ENCODE peak calls at places on chromosomes 13 and 19, in four cellular contexts. K, J, D and U are unnamed samples.

GRCh38 chr13:30121666-30122065 is 185.7 kb downstream of the KATNAL1 start:
- DNase-seq in D (no peak), K (no peak), J (no peak), U (no peak)

GRCh38 chr13:103795892-103796478 is 729.8 kb upstream of the SLC10A2 start:
- DNase-seq in D (no peak), J (no peak), K (no peak), U (no peak)

GRCh38 chr13:114105351-114106225 is 26.8 kb downstream of the RASA3 start:
- DNase-seq in J (no peak), K (peak; percentile 82), D (no peak), U (no peak)

GRCh38 chr13:27170221-27170520 is 1.4 kb downstream of the USP12 start:
- DNase-seq in D (no peak), K (peak; percentile 83), J (no peak), U (no peak)

GRCh38 chr13:113612626-113613025 is 28.1 kb downstream of the TFDP1 start:
- DNase-seq in J (no peak), D (no peak), K (no peak), U (no peak)

GRCh38 chr13:97429681-97430081 is 4.3 kb upstream of the RAP2A start:
- DNase-seq in K (no peak), D (no peak), J (no peak), U (no peak)

GRCh38 chr13:48975926-48976676 is 389 bp downstream of the FNDC3A start:
- DNase-seq in D (peak; percentile 79), K (peak; percentile 89), J (peak; percentile 63), U (peak; percentile 89)

GRCh38 chr13:42895781-42896180 is 96.3 kb downstream of the EPSTI1 start:
- DNase-seq in J (no peak), K (no peak), D (no peak), U (no peak)

GRCh38 chr13:91017031-91017668 is 330.3 kb upstream of the MIR17HG start:
- DNase-seq in K (peak; percentile 61), J (no peak), D (peak; percentile 41), U (peak; percentile 6)

GRCh38 chr19:1269478-1270167 is 491 bp downstream of the CIRBP start:
- DNase-seq in J (peak; percentile 72), D (no peak), K (peak; percentile 90), U (peak; percentile 91)

GRCh38 chr19:41166888-41167804 is 25.9 kb upstream of the CYP2S1 start:
- DNase-seq in K (no peak), J (no peak), D (no peak), U (no peak)

GRCh38 chr19:54154603-54155345 is 4.7 kb downstream of the LENG1 start:
- DNase-seq in K (no peak), J (no peak), D (no peak), U (no peak)

GRCh38 chr19:42410371-42410770 is 16.8 kb downstream of the LIPE start:
- DNase-seq in D (no peak), K (no peak), J (no peak), U (no peak)

GRCh38 chr13:20182231-20182846 is 10.4 kb downstream of the GJB2 start:
- DNase-seq in J (peak; percentile 33), K (peak; percentile 75), D (peak; percentile 74), U (peak; percentile 28)

DNA sequence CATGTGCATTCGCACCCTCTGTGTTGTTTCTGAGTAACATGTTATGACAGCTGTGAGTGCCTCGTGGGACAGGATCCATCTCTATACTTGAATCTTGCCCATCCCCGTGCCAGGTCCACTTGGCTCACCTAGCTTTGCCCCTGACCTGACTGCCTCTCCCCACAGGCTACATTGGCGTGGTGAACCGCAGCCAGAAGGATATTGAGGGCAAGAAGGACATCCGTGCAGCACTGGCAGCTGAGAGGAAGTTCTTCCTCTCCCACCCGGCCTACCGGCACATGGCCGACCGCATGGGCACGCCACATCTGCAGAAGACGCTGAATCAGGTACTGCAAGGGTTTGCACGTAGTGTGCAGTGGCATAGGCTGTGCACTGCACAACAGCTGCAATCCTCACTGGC is 53.2 kb downstream of the TMED1 start:
- DNase-seq in K (no peak), J (no peak), D (no peak), U (no peak)
- H3K4me1 ChIP-seq in K (no peaks in the 10 kb centered on the region), J (peaks cover 21% of the 10 kb centered on the region), D (no peaks in the 10 kb centered on the region), U (no peaks in the 10 kb centered on the region)

DNA sequence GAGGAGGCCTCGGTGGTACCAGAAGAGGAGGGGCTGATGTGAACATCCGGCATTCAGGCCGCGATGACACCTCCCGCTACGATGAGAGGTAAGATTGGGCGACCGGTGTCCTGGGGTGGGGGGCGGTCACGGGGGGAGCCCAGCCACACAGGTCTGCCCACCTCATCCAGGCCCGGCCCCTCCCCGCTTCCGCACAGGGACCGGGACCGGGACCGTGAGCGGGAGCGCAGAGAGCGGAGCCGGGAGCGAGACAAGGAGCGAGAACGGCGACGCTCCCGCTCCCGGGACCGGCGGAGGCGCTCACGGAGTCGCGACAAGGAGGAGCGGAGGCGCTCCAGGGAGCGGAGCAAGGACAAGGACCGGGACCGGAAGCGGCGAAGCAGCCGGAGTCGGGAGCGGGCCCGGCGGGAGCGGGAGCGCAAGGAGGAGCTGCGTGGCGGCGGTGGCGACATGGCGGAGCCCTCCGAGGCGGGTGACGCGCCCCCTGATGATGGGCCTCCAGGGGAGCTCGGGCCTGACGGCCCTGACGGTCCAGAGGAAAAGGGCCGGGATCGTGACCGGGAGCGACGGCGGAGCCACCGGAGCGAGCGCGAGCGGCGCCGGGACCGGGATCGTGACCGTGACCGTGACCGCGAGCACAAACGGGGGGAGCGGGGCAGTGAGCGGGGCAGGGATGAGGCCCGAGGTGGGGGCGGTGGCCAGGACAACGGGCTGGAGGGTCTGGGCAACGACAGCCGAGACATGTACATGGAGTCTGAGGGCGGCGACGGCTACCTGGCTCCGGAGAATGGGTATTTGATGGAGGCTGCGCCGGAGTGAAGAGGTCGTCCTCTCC is 6.3 kb upstream of the LIN7B start:
- DNase-seq in J (no peak), D (no peak), K (no peak), U (no peak)
- H3K4me3 ChIP-seq in J (no peak overlapping the region), D (no peak overlapping the region), K (no peak overlapping the region), U (no peak overlapping the region)

GRCh38 chr13:75812751-75813181 is 176.6 kb downstream of the LMO7 start:
- DNase-seq in K (peak; percentile 12), D (no peak), J (no peak), U (no peak)

GRCh38 chr13:75818181-75819110 is 182.3 kb downstream of the LMO7 start:
- DNase-seq in J (no peak), D (no peak), K (no peak), U (no peak)

GRCh38 chr13:75813323-75813722 is 177.2 kb downstream of the LMO7 start:
- DNase-seq in J (no peak), K (no peak), D (no peak), U (no peak)
- H3K27ac ChIP-seq in J (no peak overlapping the region), K (no peak overlapping the region), D (no peak overlapping the region), U (no peak overlapping the region)

GRCh38 chr19:3100331-3100730 is 6.2 kb downstream of the GNA11 start:
- DNase-seq in K (no peak), J (no peak), D (no peak), U (no peak)
- H3K4me1 ChIP-seq in K (peaks cover 68% of the 10 kb centered on the region), J (peaks cover 99% of the 10 kb centered on the region), D (peaks cover 14% of the 10 kb centered on the region), U (peaks cover 39% of the 10 kb centered on the region)

DNA sequence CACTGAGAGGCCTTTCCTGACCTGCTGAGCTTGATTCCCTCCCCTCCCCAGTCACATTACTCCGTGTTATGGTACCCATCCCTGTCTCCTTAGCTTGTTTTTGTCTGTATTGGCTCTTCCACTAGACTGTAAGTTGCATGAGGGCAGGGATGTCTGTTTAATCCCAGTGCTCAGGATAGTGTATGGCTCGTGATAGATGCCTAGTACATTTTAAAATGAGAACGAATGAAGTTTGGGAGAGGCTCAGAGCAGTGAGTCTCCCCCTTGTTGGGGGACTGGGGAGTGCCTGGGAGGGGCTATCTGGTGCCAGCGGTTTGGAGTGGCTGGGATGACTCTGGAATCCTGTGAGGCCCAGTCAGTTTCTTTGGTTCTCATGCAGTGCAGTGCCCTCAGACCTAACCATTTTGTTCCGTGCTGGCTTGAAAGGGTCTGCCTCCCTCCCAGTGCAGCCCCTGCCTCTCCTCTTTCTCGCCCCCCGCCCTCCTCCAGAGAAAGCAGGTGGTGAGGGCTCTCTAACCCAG is 35.5 kb downstream of the ACTN4 start:
- DNase-seq in J (no peak), K (peak; percentile 17), D (no peak), U (no peak)
- H3K4me3 ChIP-seq in J (no peak overlapping the region), K (no peak overlapping the region), D (no peak overlapping the region), U (no peak overlapping the region)